ENCODE peak calls at places on chromosome 21, in six cellular contexts. A, Q, E, Y, L and C are unnamed samples.
A peak's percentile ranks its signal among the peaks of the same experiment; 100 is the strongest.

GRCh38 chr21:34198232-34199120 is 125.1 kb downstream of the MRPS6 start:
- DNase-seq in A (no peak), Q (no peak), E (peak; percentile 74), Y (no peak), L (no peak), C (no peak)

GRCh38 chr21:10627316-10627863 is 106.0 kb downstream of the TPTE start:
- DNase-seq in A (no peak), Q (no peak), E (no peak), Y (no peak), L (no peak), C (no peak)

GRCh38 chr21:42560517-42561179 is 47.0 kb downstream of the SLC37A1 start:
- DNase-seq in A (peak; percentile 2), Q (no peak), E (no peak), Y (no peak), L (peak; percentile 43), C (no peak)

GRCh38 chr21:41665766-41666595 is 100.9 kb downstream of the RIPK4 start:
- DNase-seq in A (no peak), Q (no peak), E (no peak), Y (no peak), L (no peak), C (no peak)

GRCh38 chr21:18265955-18266354 is 21.3 kb downstream of the CHODL start:
- DNase-seq in A (no peak), Q (no peak), E (no peak), Y (no peak), L (no peak), C (no peak)

GRCh38 chr21:42234026-42234425 is 15.1 kb downstream of the ABCG1 start:
- DNase-seq in A (no peak), Q (no peak), E (no peak), Y (peak; percentile 8), L (no peak), C (no peak)

GRCh38 chr21:35963920-35964451 is 96.3 kb downstream of the SETD4 start:
- DNase-seq in A (no peak), Q (no peak), E (no peak), Y (peak; percentile 35), L (no peak), C (no peak)

GRCh38 chr21:17554619-17555472 is 42.0 kb downstream of the CXADR start:
- DNase-seq in A (no peak), Q (no peak), E (no peak), Y (peak; percentile 74), L (no peak), C (no peak)

GRCh38 chr21:26124421-26124833 is 46.1 kb downstream of the APP start:
- DNase-seq in A (no peak), Q (no peak), E (no peak), Y (peak; percentile 64), L (no peak), C (no peak)

GRCh38 chr21:41373253-41373652 is 11.4 kb downstream of the MX2 start:
- DNase-seq in A (no peak), Q (no peak), E (no peak), Y (no peak), L (no peak), C (no peak)

GRCh38 chr21:44990921-44991320 is 51.1 kb downstream of the SLX9 start:
- DNase-seq in A (no peak), Q (no peak), E (no peak), Y (no peak), L (peak; percentile 70), C (no peak)

GRCh38 chr21:33578214-33578613 is 10.3 kb downstream of the DONSON start:
- DNase-seq in A (no peak), Q (no peak), E (no peak), Y (no peak), L (no peak), C (no peak)

GRCh38 chr21:34047835-34048234 is 25.5 kb upstream of the MRPS6 start:
- DNase-seq in A (no peak), Q (no peak), E (no peak), Y (no peak), L (no peak), C (no peak)

GRCh38 chr21:35619184-35619583 is 441.1 kb downstream of the SETD4 start:
- DNase-seq in A (no peak), Q (no peak), E (no peak), Y (peak; percentile 51), L (no peak), C (no peak)

GRCh38 chr21:37511848-37512247 is 145.3 kb downstream of the DYRK1A start:
- DNase-seq in A (no peak), Q (no peak), E (no peak), Y (no peak), L (no peak), C (no peak)

GRCh38 chr21:16651956-16652355 is 860.9 kb upstream of the CXADR start:
- DNase-seq in A (no peak), Q (no peak), E (no peak), Y (no peak), L (no peak), C (no peak)

GRCh38 chr21:38751379-38752050 is 54.2 kb upstream of the ETS2 start:
- DNase-seq in A (no peak), Q (peak; percentile 43), E (no peak), Y (no peak), L (peak; percentile 88), C (no peak)

GRCh38 chr21:33971492-33972013 is 55.9 kb upstream of the ATP5PO start:
- DNase-seq in A (no peak), Q (no peak), E (no peak), Y (peak; percentile 82), L (no peak), C (no peak)

GRCh38 chr21:40019076-40019475 is 151.8 kb downstream of the PCP4 start:
- DNase-seq in A (no peak), Q (no peak), E (no peak), Y (no peak), L (no peak), C (no peak)

GRCh38 chr21:38925923-38926322 is 120.2 kb downstream of the ETS2 start:
- DNase-seq in A (peak; percentile 55), Q (peak; percentile 58), E (no peak), Y (no peak), L (peak; percentile 89), C (no peak)

GRCh38 chr21:33975548-33976081 is 60.0 kb upstream of the ATP5PO start:
- DNase-seq in A (peak; percentile 25), Q (no peak), E (peak; percentile 87), Y (peak; percentile 26), L (no peak), C (no peak)

GRCh38 chr21:33026299-33026858 is 644 bp downstream of the OLIG2 start:
- DNase-seq in A (no peak), Q (no peak), E (no peak), Y (no peak), L (no peak), C (no peak)

GRCh38 chr21:15289896-15290841 is 225.4 kb upstream of the NRIP1 start:
- DNase-seq in A (peak; percentile 80), Q (peak; percentile 16), E (no peak), Y (peak; percentile 62), L (no peak), C (no peak)

GRCh38 chr21:38505654-38506523 is 7.6 kb upstream of the ERG start:
- DNase-seq in A (no peak), Q (no peak), E (peak; percentile 40), Y (peak; percentile 78), L (no peak), C (no peak)

GRCh38 chr21:42844411-42845113 is 34.8 kb downstream of the WDR4 start:
- DNase-seq in A (no peak), Q (peak; percentile 69), E (no peak), Y (no peak), L (peak; percentile 64), C (no peak)

GRCh38 chr21:45532826-45533730 is 9.2 kb downstream of the SLC19A1 start:
- DNase-seq in A (peak; percentile 90), Q (peak; percentile 15), E (no peak), Y (no peak), L (peak; percentile 76), C (no peak)

GRCh38 chr21:15841856-15842564 is 112.2 kb downstream of the USP25 start:
- DNase-seq in A (no peak), Q (no peak), E (no peak), Y (no peak), L (no peak), C (no peak)

GRCh38 chr21:32599146-32599925 is 12.8 kb downstream of the CFAP298 start:
- DNase-seq in A (no peak), Q (no peak), E (no peak), Y (no peak), L (no peak), C (no peak)

GRCh38 chr21:34936874-34937563 is 112.1 kb downstream of the RUNX1 start:
- DNase-seq in A (no peak), Q (no peak), E (no peak), Y (no peak), L (no peak), C (no peak)

GRCh38 chr21:42558846-42559245 is 45.2 kb downstream of the SLC37A1 start:
- DNase-seq in A (peak; percentile 2), Q (no peak), E (no peak), Y (no peak), L (peak; percentile 66), C (no peak)

GRCh38 chr21:15138475-15138874 is 73.7 kb upstream of the NRIP1 start:
- DNase-seq in A (peak; percentile 56), Q (no peak), E (no peak), Y (no peak), L (no peak), C (no peak)

GRCh38 chr21:42162831-42163510 is 56.0 kb upstream of the ABCG1 start:
- DNase-seq in A (no peak), Q (no peak), E (peak; percentile 41), Y (peak; percentile 25), L (no peak), C (no peak)

GRCh38 chr21:42834730-42835191 is 44.6 kb downstream of the WDR4 start:
- DNase-seq in A (no peak), Q (no peak), E (no peak), Y (no peak), L (peak; percentile 62), C (no peak)

GRCh38 chr21:33871171-33871570 is 44.4 kb downstream of the ATP5PO start:
- DNase-seq in A (no peak), Q (no peak), E (no peak), Y (no peak), L (no peak), C (no peak)

GRCh38 chr21:44752701-44753235 is 41.4 kb upstream of the TSPEAR start:
- DNase-seq in A (no peak), Q (no peak), E (no peak), Y (peak; percentile 48), L (peak; percentile 34), C (no peak)